ENCODE peak calls at places on chromosomes 7 and 10, in seven cellular contexts. N is NCI-H748 treated with DMSO at 0.1 percent for 48 hours; O is RWPE1; R is thyroid gland; J is hepatocyte; V is activated naive CD8-positive, alpha-beta T cell treated with anti-CD3 and anti-CD28 coated beads, Interleukin-2, amount 50 U/mL, for 24 hours; C is occipital lobe. K is an unnamed sample.

GRCh38 chr7:30502470-30503251 is 2.0 kb downstream of the GGCT start:
- DNase-seq in O (peak), N (no peak), R (no peak), V (no peak), J (no peak), C (no peak), K (no peak)

GRCh38 chr7:25893436-25893835 is 258.6 kb upstream of the NFE2L3 start:
- DNase-seq in V (no peak), N (peak), O (no peak), C (no peak), R (no peak), J (no peak), K (no peak)

GRCh38 chr10:79407811-79408795 is 37.3 kb downstream of the ZCCHC24 start:
- DNase-seq in C (no peak), V (no peak), O (no peak), N (no peak), R (no peak), J (peak), K (no peak)

GRCh38 chr7:49417034-49417433 is 356.4 kb upstream of the VWC2 start:
- DNase-seq in R (no peak), J (no peak), N (no peak), C (no peak), V (no peak), O (no peak), K (no peak)

GRCh38 chr7:42494199-42494710 is 257.2 kb upstream of the GLI3 start:
- DNase-seq in J (no peak), C (no peak), O (no peak), N (no peak), V (no peak), R (no peak), K (no peak)

GRCh38 chr10:13684252-13684791 is 97.6 kb downstream of the PRPF18 start:
- DNase-seq in O (no peak), R (peak), C (peak), J (no peak), V (no peak), N (no peak), K (no peak)

GRCh38 chr10:46294641-46295230 is 7.9 kb downstream of the ANTXRL start:
- DNase-seq in C (no peak), R (no peak), N (no peak), J (no peak), O (no peak), V (no peak), K (no peak)

GRCh38 chr7:27025270-27025669 is 70.5 kb downstream of the HOXA1 start:
- DNase-seq in C (no peak), V (no peak), O (no peak), R (no peak), N (no peak), J (no peak), K (no peak)

GRCh38 chr10:52956451-52956850 is 183.9 kb upstream of the MBL2 start:
- DNase-seq in V (no peak), C (no peak), R (no peak), N (no peak), J (peak), O (peak), K (no peak)

GRCh38 chr7:76428868-76429805 is 4.4 kb downstream of the ZP3 start:
- DNase-seq in N (no peak), O (no peak), C (no peak), R (no peak), J (no peak), V (no peak), K (no peak)

GRCh38 chr7:81774496-81774895 is 4.6 kb upstream of the HGF start:
- DNase-seq in C (no peak), N (no peak), R (no peak), O (no peak), J (no peak), V (no peak), K (no peak)

GRCh38 chr10:79029478-79030390 is 39.0 kb upstream of the ZMIZ1 start:
- DNase-seq in R (no peak), C (no peak), V (no peak), J (no peak), N (no peak), O (no peak), K (no peak)

GRCh38 chr10:98168766-98169165 is 34.3 kb downstream of the R3HCC1L start:
- DNase-seq in C (no peak), J (no peak), O (no peak), N (no peak), V (no peak), R (no peak), K (no peak)

GRCh38 chr7:43895847-43896415 is 10.5 kb downstream of the URGCP start:
- DNase-seq in C (no peak), J (no peak), R (no peak), V (no peak), N (no peak), O (no peak), K (no peak)

GRCh38 chr7:104981671-104982036 is 32.4 kb upstream of the KMT2E start:
- DNase-seq in O (no peak), N (no peak), C (no peak), V (no peak), R (no peak), J (no peak), K (no peak)

GRCh38 chr7:84100866-84101265 is 93.7 kb downstream of the SEMA3A start:
- DNase-seq in C (no peak), J (peak), N (no peak), V (no peak), R (no peak), O (peak), K (no peak)

GRCh38 chr7:141701489-141702046 is 398 bp downstream of the DENND11 start:
- DNase-seq in N (no peak), R (peak), J (peak), C (no peak), O (peak), V (peak), K (no peak)

GRCh38 chr7:158022601-158023000 is 565.0 kb downstream of the PTPRN2 start:
- DNase-seq in J (no peak), N (no peak), V (no peak), C (no peak), R (no peak), O (no peak), K (no peak)

GRCh38 chr7:106056513-106057203 is 55.5 kb downstream of the SYPL1 start:
- DNase-seq in C (peak), R (peak), N (peak), O (peak), V (peak), J (peak), K (no peak)

GRCh38 chr10:31752167-31752566 is 176.5 kb downstream of the ARHGAP12 start:
- DNase-seq in N (no peak), R (no peak), J (no peak), O (no peak), C (no peak), V (no peak), K (no peak)

GRCh38 chr10:132710036-132710686 is 75.8 kb downstream of the NKX6-2 start:
- DNase-seq in V (no peak), O (no peak), N (no peak), R (no peak), J (no peak), C (no peak), K (no peak)

GRCh38 chr10:5748394-5748803 is 63.8 kb downstream of the TASOR2 start:
- DNase-seq in N (no peak), C (no peak), J (no peak), V (no peak), R (no peak), O (no peak), K (no peak)

K was measured in SIG-M5.